ENCODE peak calls at places on chromosomes 6 and 20, in nine cellular contexts. O is adrenal gland; K is fibroblast of lung; Q is uterus; I is CD4-positive, CD25-positive, alpha-beta regulatory T cell; H is heart left ventricle; N is DND-41; S is breast epithelium; Z is kidney epithelial cell. U is an unnamed sample.

GRCh38 chr6:74946961-74947360 is 258.9 kb downstream of the COL12A1 start:
- DNase-seq in H (no peak), Z (peak; percentile 21), Q (no peak), O (no peak), S (no peak), I (no peak), N (no peak), K (peak; percentile 67), U (no peak)

GRCh38 chr6:30685157-30685976 is 1.1 kb downstream of the PPP1R18 start:
- DNase-seq in O (no peak), Q (peak; percentile 41), I (no peak), H (no peak), S (no peak), Z (no peak), K (peak; percentile 34), N (peak; percentile 47), U (no peak)

GRCh38 chr20:36865076-36865860 is 10.7 kb upstream of the TLDC2 start:
- DNase-seq in O (no peak), H (no peak), K (no peak), I (no peak), Z (no peak), S (no peak), N (no peak), Q (no peak), U (no peak)

GRCh38 chr6:117265425-117266266 is at the start of gene VGLL2:
- DNase-seq in O (peak; percentile 40), K (peak; percentile 31), Q (no peak), H (peak; percentile 31), I (no peak), N (no peak), S (no peak), Z (no peak), U (peak; percentile 5)

GRCh38 chr20:36352843-36353553 is 46.9 kb downstream of the DLGAP4 start:
- DNase-seq in S (no peak), H (no peak), K (no peak), Z (no peak), O (no peak), I (no peak), Q (no peak), N (no peak), U (no peak)

GRCh38 chr20:18504479-18505060 is 3.2 kb upstream of the SEC23B start:
- DNase-seq in K (peak; percentile 27), O (peak; percentile 46), S (peak; percentile 47), I (no peak), N (no peak), H (peak; percentile 59), Q (no peak), Z (no peak), U (no peak)

GRCh38 chr6:131013495-131013894 is 49.5 kb downstream of the EPB41L2 start:
- DNase-seq in S (no peak), K (peak; percentile 92), N (no peak), O (no peak), H (peak; percentile 32), Z (no peak), Q (peak; percentile 23), I (no peak), U (no peak)

GRCh38 chr6:26354162-26354561 is 10.8 kb upstream of the BTN3A2 start:
- DNase-seq in Z (no peak), S (no peak), Q (no peak), H (no peak), O (no peak), K (no peak), I (no peak), N (no peak), U (no peak)

GRCh38 chr6:43724914-43725642 is 37.5 kb upstream of the MRPS18A start:
- DNase-seq in O (peak; percentile 42), K (peak; percentile 99), I (peak; percentile 9), Q (peak; percentile 70), N (peak; percentile 94), S (peak; percentile 92), Z (peak; percentile 45), H (no peak), U (peak; percentile 86)

GRCh38 chr6:168270274-168271174 is 49.1 kb downstream of the DACT2 start:
- DNase-seq in O (no peak), Z (no peak), Q (no peak), S (no peak), N (no peak), I (no peak), H (no peak), K (no peak), U (no peak)

GRCh38 chr6:168275168-168275567 is 44.4 kb downstream of the DACT2 start:
- DNase-seq in Q (no peak), Z (no peak), H (no peak), I (no peak), O (no peak), K (no peak), S (no peak), N (no peak), U (no peak)

GRCh38 chr6:168272379-168273011 is 47.1 kb downstream of the DACT2 start:
- DNase-seq in H (no peak), Q (no peak), I (no peak), O (no peak), K (no peak), Z (no peak), S (no peak), N (no peak), U (peak; percentile 31)

GRCh38 chr6:168274046-168274952 is 45.3 kb downstream of the DACT2 start:
- DNase-seq in I (no peak), N (no peak), S (no peak), Q (no peak), H (no peak), Z (peak; percentile 62), O (no peak), K (no peak), U (peak; percentile 81)

DNA sequence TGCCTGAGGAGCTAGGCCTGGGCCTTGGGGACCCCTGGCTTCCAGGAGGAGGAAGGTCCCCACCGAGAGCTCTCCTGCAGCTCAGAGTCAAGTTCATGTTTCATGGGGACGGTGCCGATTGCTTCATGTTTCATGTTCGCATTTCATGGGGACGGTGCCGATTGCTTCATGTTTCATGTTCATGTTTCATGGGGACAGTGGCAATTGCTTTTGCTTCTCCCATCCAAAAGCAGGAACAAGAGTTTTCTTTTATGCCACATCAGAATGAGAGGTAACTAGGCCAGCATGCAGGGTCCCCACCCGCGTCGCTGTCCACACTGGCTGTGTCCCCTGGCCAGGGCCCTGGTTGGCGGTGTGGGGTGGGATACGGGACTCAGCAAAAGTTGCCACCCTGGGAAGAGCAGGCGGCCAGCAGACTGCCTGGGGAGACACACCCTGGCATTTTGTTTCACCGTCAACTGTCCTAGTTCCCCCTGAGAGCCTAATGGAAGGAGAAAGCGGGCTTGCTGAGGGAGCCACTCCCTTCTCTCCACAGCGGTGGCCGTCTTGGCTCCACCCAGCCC is 46.0 kb downstream of the DACT2 start:
- DNase-seq in H (no peak), K (no peak), S (no peak), Q (no peak), I (no peak), N (no peak), Z (no peak), O (no peak), U (peak; percentile 2)
- H3K27me3 ChIP-seq in H (peaks cover 15% of the 10 kb centered on the region), K (no peaks in the 10 kb centered on the region), S (no peaks in the 10 kb centered on the region), Q (no peaks in the 10 kb centered on the region), I (no peaks in the 10 kb centered on the region), N (no peaks in the 10 kb centered on the region), Z (peaks cover 3% of the 10 kb centered on the region), O (no peaks in the 10 kb centered on the region), U (no peaks in the 10 kb centered on the region)

DNA sequence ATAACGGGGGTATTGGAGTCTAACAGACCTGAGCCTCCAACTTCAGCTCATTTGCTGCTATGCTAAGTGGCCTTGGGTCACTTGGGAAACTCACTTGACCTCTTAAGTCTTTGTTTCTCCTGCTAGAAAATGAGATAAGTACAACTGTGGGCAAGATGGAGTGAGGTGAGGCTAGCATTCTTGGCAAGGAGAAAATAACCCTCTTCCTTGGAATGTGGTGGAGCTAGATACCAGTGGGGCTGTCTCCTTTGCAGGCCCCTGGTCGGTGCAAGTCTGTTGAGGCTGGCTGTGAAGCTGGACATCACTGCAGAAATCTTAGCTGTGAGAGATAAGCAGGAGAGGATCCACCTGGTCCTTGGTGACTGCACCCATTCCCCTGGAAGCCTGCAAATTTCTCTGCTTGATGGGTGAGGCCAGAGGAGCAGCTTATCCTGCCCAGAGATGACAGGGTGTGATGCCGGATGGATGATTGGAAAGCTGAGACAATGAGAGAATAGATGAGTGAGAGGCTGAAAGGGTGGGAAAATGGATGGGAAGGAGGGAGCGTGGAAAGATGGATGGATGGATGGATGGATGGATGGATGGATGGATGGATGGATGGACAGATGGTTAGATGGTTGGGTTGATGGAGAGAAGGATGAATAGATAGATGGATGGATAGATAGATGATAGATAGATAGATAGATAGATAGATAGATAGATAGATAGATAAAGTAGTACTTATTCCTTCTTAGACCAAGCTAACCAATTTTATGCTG is 4.4 kb downstream of the BPIFA1 start:
- DNase-seq in S (no peak), Z (no peak), Q (no peak), O (no peak), I (no peak), K (no peak), N (no peak), H (no peak), U (no peak)
- H3K27me3 ChIP-seq in S (no peaks in the 10 kb centered on the region), Z (no peaks in the 10 kb centered on the region), Q (no peaks in the 10 kb centered on the region), O (no peaks in the 10 kb centered on the region), I (no peaks in the 10 kb centered on the region), K (no peaks in the 10 kb centered on the region), N (no peaks in the 10 kb centered on the region), H (no peaks in the 10 kb centered on the region), U (no peaks in the 10 kb centered on the region)

GRCh38 chr6:13156381-13156780 is 172.0 kb downstream of the TBC1D7 start:
- DNase-seq in I (no peak), K (no peak), O (no peak), N (no peak), H (no peak), Q (no peak), Z (peak; percentile 51), S (no peak), U (no peak)
- H3K27me3 ChIP-seq in I (no peaks in the 10 kb centered on the region), K (no peaks in the 10 kb centered on the region), O (no peaks in the 10 kb centered on the region), N (no peaks in the 10 kb centered on the region), H (no peaks in the 10 kb centered on the region), Q (no peaks in the 10 kb centered on the region), Z (no peaks in the 10 kb centered on the region), S (no peaks in the 10 kb centered on the region), U (no peaks in the 10 kb centered on the region)

GRCh38 chr6:34142046-34142445 is 3.8 kb downstream of the GRM4 start:
- DNase-seq in H (no peak), O (no peak), S (no peak), Q (no peak), N (no peak), Z (no peak), I (no peak), K (no peak), U (no peak)

GRCh38 chr6:34135541-34135940 is 10.3 kb downstream of the GRM4 start:
- DNase-seq in H (no peak), S (no peak), Z (no peak), K (no peak), I (no peak), N (no peak), Q (no peak), O (no peak), U (no peak)

GRCh38 chr6:34140075-34140474 is 5.8 kb downstream of the GRM4 start:
- DNase-seq in O (no peak), H (no peak), Q (no peak), I (no peak), K (no peak), S (no peak), Z (no peak), N (no peak), U (no peak)

GRCh38 chr6:34138924-34139323 is 7.0 kb downstream of the GRM4 start:
- DNase-seq in N (no peak), S (no peak), I (no peak), Q (no peak), K (no peak), Z (no peak), O (no peak), H (no peak), U (no peak)

DNA sequence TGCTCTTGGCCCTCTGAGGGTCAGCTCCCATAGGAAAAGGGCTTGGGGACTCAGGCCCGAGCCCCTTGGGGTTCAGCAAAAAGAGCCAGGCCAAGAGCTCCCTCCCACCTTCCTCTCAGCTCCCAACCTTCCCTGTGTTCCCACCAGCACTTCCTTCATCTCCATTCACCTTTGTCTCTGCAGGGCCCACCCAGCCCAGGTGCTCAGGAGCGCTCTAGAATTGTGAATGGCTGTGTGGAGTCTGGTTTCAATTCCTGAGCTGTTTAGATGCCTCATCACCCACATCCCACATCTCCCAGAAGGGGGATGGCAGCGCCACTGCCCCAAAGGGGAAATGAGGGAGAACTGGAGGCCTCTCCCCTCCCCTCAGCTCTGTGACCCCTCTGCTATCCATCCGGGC is 7.7 kb downstream of the GRM4 start:
- DNase-seq in K (no peak), I (no peak), Z (no peak), O (no peak), S (no peak), H (no peak), Q (no peak), N (no peak), U (no peak)
- H3K27me3 ChIP-seq in K (peaks cover 42% of the 10 kb centered on the region), I (peaks cover 7% of the 10 kb centered on the region), Z (peaks cover 49% of the 10 kb centered on the region), O (peaks cover 64% of the 10 kb centered on the region), S (no peaks in the 10 kb centered on the region), H (peaks cover 62% of the 10 kb centered on the region), Q (peaks cover 39% of the 10 kb centered on the region), N (no peaks in the 10 kb centered on the region), U (peaks cover 2% of the 10 kb centered on the region)

U was measured in small intestine.